ENCODE peak calls at places on chromosome X, in six cellular contexts. H, A, P, O, W and R are unnamed samples.

GRCh38 chrX:38233891-38234807 is 13.5 kb upstream of the SRPX start:
- DNase-seq in H (no peak), A (no peak), P (no peak), O (no peak), W (peak; percentile 96), R (no peak)

GRCh38 chrX:21974011-21974385 is 33.5 kb downstream of the SMS start:
- DNase-seq in H (no peak), A (no peak), P (no peak), O (peak; percentile 11), W (no peak), R (no peak)

GRCh38 chrX:138745215-138745614 is 33.7 kb upstream of the FGF13 start:
- DNase-seq in H (peak; percentile 12), A (no peak), P (no peak), O (peak; percentile 44), W (peak; percentile 71), R (peak; percentile 51)

GRCh38 chrX:39753296-39753996 is 344.3 kb downstream of the BCOR start:
- DNase-seq in H (no peak), A (no peak), P (no peak), O (no peak), W (peak; percentile 77), R (no peak)

GRCh38 chrX:42952621-42953020 is 174.7 kb upstream of the PPP1R2C start:
- DNase-seq in H (no peak), A (no peak), P (no peak), O (no peak), W (no peak), R (no peak)

GRCh38 chrX:131778269-131779218 is 234.7 kb downstream of the OR13H1 start:
- DNase-seq in H (no peak), A (no peak), P (no peak), O (peak; percentile 27), W (peak; percentile 91), R (no peak)

GRCh38 chrX:143058096-143058495 is 32.4 kb downstream of the SPANXN4 start:
- DNase-seq in H (no peak), A (no peak), P (no peak), O (no peak), W (no peak), R (no peak)

GRCh38 chrX:42759881-42760280 is 18.1 kb downstream of the PPP1R2C start:
- DNase-seq in H (no peak), A (no peak), P (no peak), O (no peak), W (no peak), R (no peak)

GRCh38 chrX:154980330-154981115 is 42.0 kb downstream of the F8 start:
- DNase-seq in H (peak; percentile 54), A (peak; percentile 11), P (peak; percentile 59), O (peak; percentile 84), W (peak; percentile 72), R (peak; percentile 63)

GRCh38 chrX:113370001-113370400 is 529.4 kb upstream of the AMOT start:
- DNase-seq in H (no peak), A (no peak), P (no peak), O (no peak), W (no peak), R (no peak)

GRCh38 chrX:11558972-11559371 is 106.7 kb downstream of the ARHGAP6 start:
- DNase-seq in H (peak; percentile 24), A (no peak), P (no peak), O (peak; percentile 49), W (no peak), R (peak; percentile 11)
- TF ChIP-seq CTCF in H (peak; percentile 45), A (peak; percentile 37), P (no peak), O (peak; percentile 29), W (peak; percentile 45), R (peak; percentile 52)

GRCh38 chrX:118459494-118459893 is 36.1 kb upstream of the DOCK11 start:
- DNase-seq in H (peak; percentile 23), A (no peak), P (no peak), O (peak; percentile 44), W (peak; percentile 74), R (peak; percentile 4)
- TF ChIP-seq CTCF in H (peak; percentile 49), A (peak; percentile 69), P (peak; percentile 48), O (peak; percentile 41), W (peak; percentile 67), R (peak; percentile 17)

DNA sequence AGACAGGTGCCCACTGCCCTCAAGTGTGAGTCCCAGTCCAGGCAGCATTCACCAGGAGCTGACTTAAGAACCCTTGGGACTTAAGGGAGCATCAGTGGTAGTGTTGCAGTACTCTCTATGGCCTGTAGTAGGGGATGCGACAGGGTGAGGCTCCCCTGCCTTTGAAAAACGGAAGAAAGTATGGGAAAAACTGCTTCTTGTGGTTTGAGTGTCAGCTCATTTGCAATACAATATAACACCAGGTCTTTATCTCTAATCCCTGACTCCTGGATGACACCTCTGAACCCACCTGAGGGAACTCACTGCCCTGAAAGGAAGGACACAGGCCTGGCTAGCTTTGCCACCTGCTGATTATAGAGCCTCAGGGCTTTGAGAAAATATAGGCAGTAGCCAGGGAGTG is 176.0 kb downstream of the SMARCA1 start:
- DNase-seq in H (no peak), A (no peak), P (no peak), O (peak; percentile 1), W (no peak), R (no peak)
- TF ChIP-seq CTCF in H (no peak), A (no peak), P (no peak), O (peak; percentile 26), W (no peak), R (peak; percentile 41)

GRCh38 chrX:72569786-72570185 is 2.9 kb downstream of the HDAC8 start:
- DNase-seq in H (no peak), A (no peak), P (no peak), O (no peak), W (peak; percentile 89), R (no peak)
- TF ChIP-seq CTCF in H (no peak), A (peak; percentile 31), P (no peak), O (no peak), W (peak; percentile 38), R (no peak)

GRCh38 chrX:71098951-71099506 is 3.4 kb downstream of the FOXO4 start:
- DNase-seq in H (no peak), A (no peak), P (no peak), O (no peak), W (no peak), R (no peak)

GRCh38 chrX:71096702-71097032 is 1.0 kb downstream of the FOXO4 start:
- DNase-seq in H (no peak), A (no peak), P (no peak), O (no peak), W (no peak), R (no peak)

GRCh38 chrX:71095971-71096701 is 485 bp downstream of the FOXO4 start:
- DNase-seq in H (no peak), A (no peak), P (no peak), O (peak; percentile 54), W (peak; percentile 47), R (peak; percentile 12)

GRCh38 chrX:71099736-71100135 is 4.1 kb downstream of the FOXO4 start:
- DNase-seq in H (no peak), A (no peak), P (no peak), O (no peak), W (no peak), R (no peak)

GRCh38 chrX:71098302-71098701 is 2.7 kb downstream of the FOXO4 start:
- DNase-seq in H (no peak), A (no peak), P (peak; percentile 40), O (peak; percentile 76), W (peak; percentile 34), R (peak; percentile 61)
- TF ChIP-seq CTCF in H (peak; percentile 58), A (peak; percentile 47), P (peak; percentile 57), O (peak; percentile 55), W (peak; percentile 42), R (no peak)